ENCODE peak calls at places on chromosomes 16 and 17, in four cellular contexts. F is heart left ventricle, P is aorta, I is dorsolateral prefrontal cortex. Q is an unnamed sample.

GRCh38 chr16:8655184-8655717 is 19.2 kb upstream of the ABAT start:
- DNase-seq in F (no peak), P (no peak), I (no peak), Q (peak; percentile 60)

GRCh38 chr16:50674831-50675230 is 6.3 kb downstream of the SNX20 start:
- DNase-seq in F (no peak), P (peak; percentile 19), I (no peak), Q (no peak)

GRCh38 chr17:35239823-35240222 is 3.0 kb upstream of the SLFN5 start:
- DNase-seq in F (no peak), P (no peak), I (no peak), Q (no peak)

GRCh38 chr17:7767425-7768021 is 50.0 kb downstream of the DNAH2 start:
- DNase-seq in F (no peak), P (no peak), I (no peak), Q (no peak)

GRCh38 chr17:2689411-2690164 is 22.0 kb downstream of the CLUH start:
- DNase-seq in F (peak; percentile 59), P (peak; percentile 74), I (no peak), Q (no peak)

GRCh38 chr16:78303946-78304345 is 204.5 kb downstream of the WWOX start:
- DNase-seq in F (no peak), P (no peak), I (no peak), Q (no peak)

GRCh38 chr17:42797067-42798007 is 1.2 kb downstream of the COA3 start:
- DNase-seq in F (no peak), P (no peak), I (no peak), Q (no peak)

GRCh38 chr17:27494192-27495091 is 38.2 kb downstream of the KSR1 start:
- DNase-seq in F (peak; percentile 66), P (peak; percentile 92), I (no peak), Q (no peak)

GRCh38 chr17:54882371-54882770 is 18.3 kb upstream of the TOM1L1 start:
- DNase-seq in F (no peak), P (no peak), I (no peak), Q (no peak)

GRCh38 chr16:17461951-17462729 is 8.6 kb downstream of the XYLT1 start:
- DNase-seq in F (no peak), P (no peak), I (no peak), Q (no peak)

GRCh38 chr16:11670171-11671131 is 2.2 kb downstream of the SNN start:
- DNase-seq in F (peak; percentile 60), P (peak; percentile 78), I (no peak), Q (no peak)

GRCh38 chr17:31321481-31321880 is at the start of gene EVI2A:
- DNase-seq in F (no peak), P (no peak), I (no peak), Q (peak; percentile 90)

GRCh38 chr16:83652898-83653297 is 154.9 kb upstream of the HSBP1 start:
- DNase-seq in F (no peak), P (no peak), I (no peak), Q (no peak)

GRCh38 chr16:79862601-79863000 is 262.1 kb upstream of the MAF start:
- DNase-seq in F (no peak), P (no peak), I (no peak), Q (no peak)

GRCh38 chr17:1482686-1483445 is 9.6 kb downstream of the MYO1C start:
- DNase-seq in F (no peak), P (no peak), I (no peak), Q (no peak)

GRCh38 chr16:4435668-4436067 is 10.0 kb downstream of the DNAJA3 start:
- DNase-seq in F (no peak), P (no peak), I (no peak), Q (no peak)

GRCh38 chr17:62652251-62653001 is 25.0 kb downstream of the MRC2 start:
- DNase-seq in F (peak; percentile 87), P (peak; percentile 93), I (no peak), Q (peak; percentile 38)

GRCh38 chr17:61314368-61315078 is 85.1 kb upstream of the TBX2 start:
- DNase-seq in F (no peak), P (peak; percentile 82), I (no peak), Q (no peak)

GRCh38 chr16:72172105-72173034 is at the start of gene PMFBP1:
- DNase-seq in F (no peak), P (no peak), I (no peak), Q (peak; percentile 8)

GRCh38 chr17:30939059-30939689 is 17.4 kb downstream of the ADAP2 start:
- DNase-seq in F (no peak), P (peak; percentile 5), I (no peak), Q (no peak)

GRCh38 chr16:27211026-27211425 is 7.7 kb downstream of the KDM8 start:
- DNase-seq in F (no peak), P (no peak), I (no peak), Q (no peak)

GRCh38 chr17:20189322-20189721 is 180.2 kb downstream of the SPECC1 start:
- DNase-seq in F (no peak), P (no peak), I (peak; percentile 84), Q (no peak)

GRCh38 chr17:49858796-49859195 is 10.9 kb upstream of the TAC4 start:
- DNase-seq in F (no peak), P (no peak), I (no peak), Q (no peak)

GRCh38 chr16:88799569-88800276 is 3.9 kb upstream of the CDT1 start:
- DNase-seq in F (no peak), P (no peak), I (no peak), Q (peak; percentile 99)

GRCh38 chr17:4899341-4900230 is at the start of gene C17orf107:
- DNase-seq in F (peak; percentile 89), P (peak; percentile 96), I (peak; percentile 82), Q (no peak)

GRCh38 chr16:27251561-27252205 is 16.9 kb downstream of the NSMCE1 start:
- DNase-seq in F (no peak), P (no peak), I (no peak), Q (no peak)

GRCh38 chr17:41527076-41528023 is 758 bp downstream of the KRT19 start:
- DNase-seq in F (no peak), P (no peak), I (no peak), Q (no peak)

GRCh38 chr16:80958284-80958683 is 48.4 kb downstream of the CMC2 start:
- DNase-seq in F (no peak), P (no peak), I (no peak), Q (no peak)

GRCh38 chr17:49461580-49461979 is 33.5 kb upstream of the NGFR start:
- DNase-seq in F (no peak), P (no peak), I (no peak), Q (no peak)

GRCh38 chr16:3138823-3139426 is 4.1 kb downstream of the ZNF213 start:
- DNase-seq in F (no peak), P (peak; percentile 59), I (no peak), Q (no peak)

GRCh38 chr16:2004795-2005517 is 4.7 kb downstream of the ZNF598 start:
- DNase-seq in F (no peak), P (no peak), I (no peak), Q (no peak)
- H3K4me3 ChIP-seq in F (no peak overlapping the region), P (no peak overlapping the region), I (no peak overlapping the region), Q (no peak overlapping the region)

DNA sequence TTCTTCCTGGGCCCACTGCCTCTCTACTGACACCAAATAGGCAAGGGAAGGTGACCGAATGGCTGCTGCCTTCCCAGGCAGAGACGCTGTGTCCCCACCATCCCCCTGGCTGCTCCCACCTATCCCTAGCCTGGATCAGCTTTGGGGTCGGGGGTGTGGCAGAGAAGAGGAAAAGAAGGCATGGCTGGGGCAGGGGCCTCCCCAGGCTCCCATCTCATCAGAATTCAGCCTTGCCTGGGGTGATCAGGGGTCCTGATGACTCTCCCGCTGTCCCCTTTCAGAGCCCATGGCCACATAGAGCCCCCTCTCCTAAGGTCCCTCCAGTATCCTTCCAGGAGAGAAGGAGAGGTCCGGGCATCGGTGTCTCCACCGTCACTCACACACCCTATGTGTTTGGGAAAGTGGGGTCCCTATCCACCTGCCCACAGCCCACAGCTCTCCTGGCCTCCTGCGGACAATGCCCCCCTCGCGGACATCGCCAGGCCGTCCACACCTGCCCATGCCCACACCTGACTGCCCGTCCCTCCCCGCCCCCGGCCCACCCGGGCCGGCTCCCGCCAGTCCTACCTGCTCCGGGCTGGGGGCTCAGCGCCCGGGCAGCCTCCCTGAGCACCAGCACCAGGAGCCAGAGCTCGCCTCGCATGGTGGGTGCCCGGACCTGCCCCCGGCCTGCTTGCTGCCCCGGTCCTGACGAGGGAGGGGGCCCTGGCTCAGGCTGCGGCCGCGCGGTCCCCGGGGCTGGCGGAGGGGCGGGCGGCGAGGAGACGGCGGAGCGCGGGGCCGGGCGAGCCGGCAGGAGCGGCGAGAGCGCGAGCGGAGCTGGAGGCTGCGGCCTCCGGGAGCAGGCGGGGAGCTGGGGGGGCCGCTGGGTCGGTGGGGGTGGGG is at the start of gene PLXDC1:
- DNase-seq in F (peak; percentile 72), P (no peak), I (peak; percentile 46), Q (no peak)
- H3K4me3 ChIP-seq in F (peak within 1 kb of the TSS; percentile 72), P (no peak within 1 kb of the TSS), I (peak within 1 kb of the TSS; percentile 86), Q (peak within 1 kb of the TSS; percentile 74)

GRCh38 chr16:85138073-85138824 is 26.0 kb upstream of the CIBAR2 start:
- DNase-seq in F (no peak), P (no peak), I (no peak), Q (no peak)

GRCh38 chr16:85137323-85138072 is 25.2 kb upstream of the CIBAR2 start:
- DNase-seq in F (peak; percentile 95), P (peak; percentile 97), I (peak; percentile 91), Q (no peak)

GRCh38 chr16:85140455-85141012 is 28.3 kb upstream of the CIBAR2 start:
- DNase-seq in F (no peak), P (no peak), I (no peak), Q (no peak)

GRCh38 chr16:85139888-85140339 is 27.6 kb upstream of the CIBAR2 start:
- DNase-seq in F (no peak), P (no peak), I (no peak), Q (no peak)

DNA sequence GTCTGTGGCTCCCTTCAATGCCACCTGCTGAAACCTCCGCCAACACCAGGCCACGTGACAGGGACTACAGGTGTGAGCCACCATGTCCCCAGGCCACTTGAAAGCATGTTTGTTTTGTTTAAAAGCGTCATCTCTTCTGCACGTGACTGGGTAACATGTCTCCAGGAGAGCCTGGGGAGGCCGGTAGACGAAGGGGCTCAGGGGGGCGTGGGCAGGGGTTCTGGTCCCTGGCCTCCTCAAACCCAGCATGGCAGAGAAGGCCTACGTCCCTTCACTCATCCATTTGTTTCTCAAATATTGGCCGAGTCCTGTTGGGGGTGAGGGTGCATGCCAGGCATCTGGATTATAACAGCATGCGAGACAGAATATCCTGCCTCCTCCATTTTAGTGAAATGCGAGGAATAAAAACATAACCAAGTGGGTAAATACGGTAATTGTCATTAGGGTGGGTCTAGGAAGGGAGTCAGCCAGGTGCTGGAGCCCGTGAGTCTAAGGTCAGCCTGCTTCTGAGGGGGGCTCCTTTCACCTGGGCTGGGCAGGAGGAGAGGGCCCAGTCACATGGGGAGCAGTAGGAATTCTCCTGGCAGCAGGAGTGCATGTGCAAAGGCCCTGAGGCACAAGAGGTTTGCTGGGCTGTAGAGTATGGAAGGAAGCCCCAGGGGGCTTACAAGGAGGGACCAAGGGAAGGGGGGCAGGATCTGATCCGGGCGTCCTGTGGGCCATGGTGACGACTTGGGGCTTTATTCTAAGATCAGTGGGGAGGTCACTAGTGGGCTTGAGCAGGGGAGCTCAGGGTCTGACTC is 26.8 kb upstream of the CIBAR2 start:
- DNase-seq in F (no peak), P (no peak), I (no peak), Q (no peak)
- H3K4me3 ChIP-seq in F (no peak overlapping the region), P (no peak overlapping the region), I (no peak overlapping the region), Q (no peak overlapping the region)

GRCh38 chr17:36592316-36592710 is 634 bp downstream of the DHRS11 start:
- DNase-seq in F (no peak), P (no peak), I (no peak), Q (no peak)

GRCh38 chr17:36593651-36594316 is 2.1 kb downstream of the DHRS11 start:
- DNase-seq in F (no peak), P (no peak), I (no peak), Q (no peak)

GRCh38 chr17:36590082-36590481 is 1.6 kb upstream of the DHRS11 start:
- DNase-seq in F (no peak), P (no peak), I (no peak), Q (peak; percentile 93)

GRCh38 chr17:36592711-36593321 is 1.1 kb downstream of the DHRS11 start:
- DNase-seq in F (no peak), P (no peak), I (no peak), Q (no peak)

GRCh38 chr17:36591434-36592315 is at the start of gene DHRS11:
- DNase-seq in F (peak; percentile 92), P (peak; percentile 96), I (peak; percentile 91), Q (peak; percentile 46)
- H3K4me3 ChIP-seq in F (peak within 1 kb of the TSS; percentile 100), P (peak within 1 kb of the TSS; percentile 30), I (peak within 1 kb of the TSS; percentile 84), Q (peak within 1 kb of the TSS; percentile 61)

Q was measured in Jurkat, Clone E6-1.